ENCODE peak calls at places on chromosomes 11 and 22, in five cellular contexts. Q is hepatocyte, S is heart left ventricle, M is mesenchymal stem cell, G is OCI-LY7. W is an unnamed sample.

GRCh38 chr11:34480339-34480738 is 33.3 kb downstream of the ELF5 start:
- DNase-seq in S (no peak), Q (no peak), G (no peak), M (no peak), W (no peak)

GRCh38 chr11:46249103-46249942 is 28.1 kb upstream of the CREB3L1 start:
- DNase-seq in Q (no peak), G (no peak), M (peak; percentile 32), S (no peak), W (no peak)

GRCh38 chr11:4095509-4096230 is 1.1 kb downstream of the RRM1 start:
- DNase-seq in M (peak; percentile 85), G (peak; percentile 55), Q (peak; percentile 28), S (no peak), W (no peak)

GRCh38 chr11:104127828-104128227 is 36.1 kb downstream of the PDGFD start:
- DNase-seq in S (no peak), M (peak; percentile 61), Q (no peak), G (no peak), W (no peak)

GRCh38 chr11:96188625-96189006 is 154.4 kb downstream of the MAML2 start:
- DNase-seq in G (no peak), Q (no peak), S (no peak), M (peak; percentile 56), W (no peak)

GRCh38 chr22:22210889-22211833 is 33.4 kb upstream of the VPREB1 start:
- DNase-seq in M (no peak), Q (no peak), S (no peak), G (no peak), W (no peak)

GRCh38 chr11:34213366-34213765 is 107.9 kb downstream of the NAT10 start:
- DNase-seq in Q (no peak), S (no peak), G (no peak), M (peak; percentile 29), W (no peak)

GRCh38 chr11:122705396-122705795 is 49.9 kb downstream of the UBASH3B start:
- DNase-seq in G (no peak), S (no peak), Q (no peak), M (no peak), W (no peak)

GRCh38 chr22:32917577-32918375 is 116.3 kb downstream of the TIMP3 start:
- DNase-seq in G (no peak), S (peak; percentile 14), Q (peak; percentile 33), M (peak; percentile 10), W (no peak)

GRCh38 chr11:62430350-62430749 is 11.5 kb downstream of the SCGB1A1 start:
- DNase-seq in G (no peak), Q (no peak), S (no peak), M (no peak), W (no peak)

GRCh38 chr11:128827494-128827893 is 39.6 kb downstream of the KCNJ1 start:
- DNase-seq in M (no peak), S (no peak), G (no peak), Q (no peak), W (no peak)

GRCh38 chr11:3161720-3162409 is 3.2 kb downstream of the OSBPL5 start:
- DNase-seq in S (no peak), M (no peak), G (no peak), Q (no peak), W (no peak)

GRCh38 chr11:83195176-83195531 is 1.6 kb downstream of the ANKRD42 start:
- DNase-seq in Q (peak; percentile 21), S (no peak), M (peak; percentile 41), G (no peak), W (no peak)

GRCh38 chr11:100612766-100613165 is 74.3 kb upstream of the ARHGAP42 start:
- DNase-seq in M (no peak), S (no peak), Q (no peak), G (no peak), W (no peak)

GRCh38 chr11:68120212-68121066 is 749 bp downstream of the CHKA start:
- DNase-seq in M (peak; percentile 58), S (peak; percentile 52), Q (peak; percentile 82), G (peak; percentile 67), W (no peak)

GRCh38 chr11:75473684-75474083 is 40.7 kb upstream of the KLHL35 start:
- DNase-seq in G (no peak), M (no peak), Q (no peak), S (no peak), W (no peak)

GRCh38 chr11:82978422-82979099 is 77.0 kb downstream of the DDIAS start:
- DNase-seq in G (no peak), S (no peak), Q (no peak), M (peak; percentile 72), W (no peak)

GRCh38 chr11:118882489-118882888 is 1.2 kb upstream of the CXCR5 start:
- DNase-seq in G (no peak), S (no peak), M (peak; percentile 84), Q (no peak), W (no peak)

GRCh38 chr22:24685804-24686203 is 82.8 kb downstream of the GGT1 start:
- DNase-seq in M (no peak), Q (no peak), S (no peak), G (no peak), W (no peak)

GRCh38 chr11:133984828-133985227 is 28.1 kb upstream of the IGSF9B start:
- DNase-seq in G (no peak), M (no peak), S (no peak), Q (no peak), W (no peak)

GRCh38 chr22:26646158-26646557 is 11.2 kb upstream of the MIAT start:
- DNase-seq in G (no peak), M (no peak), Q (no peak), S (no peak), W (no peak)

GRCh38 chr11:77175869-77176539 is 48.0 kb downstream of the MYO7A start:
- DNase-seq in Q (no peak), S (peak; percentile 49), M (peak; percentile 5), G (no peak), W (no peak)

GRCh38 chr22:35449829-35450689 is 50.1 kb downstream of the MCM5 start:
- DNase-seq in M (no peak), S (no peak), Q (no peak), G (no peak), W (no peak)
- H3K27ac ChIP-seq in M (no peak overlapping the region), S (no peak overlapping the region), Q (no peak overlapping the region), G (no peak overlapping the region), W (no peak overlapping the region)

GRCh38 chr11:6623391-6624363 is 4.5 kb upstream of the TPP1 start:
- DNase-seq in Q (no peak), S (no peak), M (no peak), G (no peak), W (no peak)
- H3K4me1 ChIP-seq in Q (no peaks in the 10 kb centered on the region), S (peaks cover 8% of the 10 kb centered on the region), M (peaks cover 2% of the 10 kb centered on the region), G (peaks cover 20% of the 10 kb centered on the region), W (no peaks in the 10 kb centered on the region)

GRCh38 chr11:108984021-108984420 is 319.2 kb downstream of the DDX10 start:
- DNase-seq in Q (no peak), S (no peak), G (no peak), M (no peak), W (no peak)

GRCh38 chr11:108983621-108984020 is 318.8 kb downstream of the DDX10 start:
- DNase-seq in M (no peak), Q (no peak), G (no peak), S (no peak), W (no peak)

GRCh38 chr11:108985611-108986279 is 320.9 kb downstream of the DDX10 start:
- DNase-seq in G (no peak), S (no peak), M (peak; percentile 82), Q (peak; percentile 8), W (no peak)

DNA sequence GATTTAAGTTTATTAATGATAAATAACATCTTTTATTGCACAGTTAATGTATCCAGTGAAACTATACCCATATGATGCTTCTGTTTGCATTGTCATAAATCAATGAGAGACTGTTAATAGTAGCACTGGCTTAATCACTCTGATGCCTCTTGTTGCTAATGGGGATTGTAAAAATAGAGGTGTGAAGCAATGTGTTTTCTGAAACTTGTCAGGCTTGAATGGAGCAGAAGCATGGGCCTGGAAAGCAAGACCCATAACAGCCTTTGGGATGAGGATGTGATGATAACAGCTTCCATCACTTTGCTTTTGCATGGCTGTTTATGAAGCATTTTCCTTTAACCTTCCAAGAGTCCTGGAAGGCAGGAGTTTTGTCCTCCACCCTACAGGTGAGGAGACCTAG is 319.7 kb downstream of the DDX10 start:
- DNase-seq in Q (no peak), G (no peak), S (no peak), M (no peak), W (no peak)
- H3K27ac ChIP-seq in Q (no peak overlapping the region), G (no peak overlapping the region), S (no peak overlapping the region), M (peak overlapping the region; percentile 83), W (no peak overlapping the region)

GRCh38 chr11:1533342-1533725 is 38.7 kb downstream of the DUSP8 start:
- DNase-seq in Q (no peak), G (no peak), S (no peak), M (no peak), W (no peak)

GRCh38 chr11:1536065-1536843 is 35.8 kb downstream of the DUSP8 start:
- DNase-seq in Q (peak; percentile 44), S (no peak), G (no peak), M (no peak), W (no peak)

GRCh38 chr11:1532606-1533341 is 39.3 kb downstream of the DUSP8 start:
- DNase-seq in M (no peak), S (no peak), Q (no peak), G (no peak), W (no peak)

GRCh38 chr11:1534171-1534570 is 37.9 kb downstream of the DUSP8 start:
- DNase-seq in G (no peak), Q (no peak), M (no peak), S (no peak), W (no peak)

GRCh38 chr11:1534682-1535081 is 37.4 kb downstream of the DUSP8 start:
- DNase-seq in Q (no peak), G (no peak), M (no peak), S (no peak), W (no peak)
- H3K4me1 ChIP-seq in Q (no peaks in the 10 kb centered on the region), G (no peaks in the 10 kb centered on the region), M (peaks cover 18% of the 10 kb centered on the region), S (peaks cover 66% of the 10 kb centered on the region), W (peaks cover 78% of the 10 kb centered on the region)

GRCh38 chr22:35896306-35896705 is 132.3 kb downstream of the RBFOX2 start:
- DNase-seq in M (no peak), G (no peak), S (no peak), Q (no peak), W (no peak)

GRCh38 chr22:35893698-35894097 is 134.9 kb downstream of the RBFOX2 start:
- DNase-seq in M (peak; percentile 50), S (peak; percentile 50), G (peak; percentile 67), Q (no peak), W (no peak)

GRCh38 chr22:35892192-35892591 is 136.4 kb downstream of the RBFOX2 start:
- DNase-seq in G (no peak), Q (no peak), M (peak; percentile 59), S (no peak), W (no peak)

GRCh38 chr22:35894464-35894878 is 134.2 kb downstream of the RBFOX2 start:
- DNase-seq in S (peak; percentile 58), M (no peak), Q (no peak), G (peak; percentile 72), W (no peak)

GRCh38 chr22:35894937-35895708 is 133.5 kb downstream of the RBFOX2 start:
- DNase-seq in G (peak; percentile 61), Q (peak; percentile 69), S (peak; percentile 70), M (peak; percentile 85), W (no peak)
- H3K27ac ChIP-seq in G (peak overlapping the region; percentile 73), Q (peak overlapping the region; percentile 77), S (peak overlapping the region; percentile 88), M (peak overlapping the region; percentile 6), W (peak overlapping the region; percentile 78)